ENCODE peak calls at places on chromosome 1, in seven cellular contexts. U is psoas muscle, L is GM20000, N is T-helper 9 cell, D is cardiac muscle cell, X is NCI-H345, T is left cardiac atrium. C is an unnamed sample.
A peak's percentile ranks its signal among the peaks of the same experiment; 100 is the strongest.

GRCh38 chr1:156945881-156946661 is 25.6 kb downstream of the LRRC71 start:
- DNase-seq in U (peak; percentile 42), L (no peak), N (no peak), D (no peak), X (peak; percentile 59), T (no peak), C (no peak)

GRCh38 chr1:58709540-58709939 is 9.7 kb upstream of the MYSM1 start:
- DNase-seq in U (no peak), L (no peak), N (no peak), D (no peak), X (no peak), T (no peak), C (no peak)

GRCh38 chr1:198056255-198056654 is 100.5 kb upstream of the NEK7 start:
- DNase-seq in U (no peak), L (no peak), N (no peak), D (peak; percentile 2), X (no peak), T (no peak), C (no peak)

GRCh38 chr1:200257235-200257634 is 152.6 kb downstream of the ZNF281 start:
- DNase-seq in U (no peak), L (no peak), N (no peak), D (no peak), X (no peak), T (no peak), C (no peak)

GRCh38 chr1:33257759-33258712 is 1.7 kb downstream of the ZNF362 start:
- DNase-seq in U (no peak), L (no peak), N (no peak), D (no peak), X (no peak), T (no peak), C (no peak)

GRCh38 chr1:91980663-91981062 is 31.5 kb downstream of the BRDT start:
- DNase-seq in U (no peak), L (no peak), N (no peak), D (no peak), X (no peak), T (no peak), C (no peak)

GRCh38 chr1:113929750-113930498 is 800 bp downstream of the HIPK1 start:
- DNase-seq in U (peak; percentile 79), L (peak; percentile 75), N (peak; percentile 68), D (peak; percentile 34), X (peak; percentile 32), T (peak; percentile 43), C (no peak)

GRCh38 chr1:182087304-182087703 is 25.8 kb upstream of the ZNF648 start:
- DNase-seq in U (no peak), L (no peak), N (no peak), D (no peak), X (no peak), T (no peak), C (no peak)

GRCh38 chr1:248873409-248873992 is 14.6 kb upstream of the ZNF692 start:
- DNase-seq in U (peak; percentile 96), L (peak; percentile 79), N (peak; percentile 88), D (peak; percentile 97), X (peak; percentile 94), T (peak; percentile 92), C (peak; percentile 27)

GRCh38 chr1:17502326-17502778 is 37.1 kb upstream of the ARHGEF10L start:
- DNase-seq in U (peak; percentile 95), L (peak; percentile 78), N (peak; percentile 19), D (peak; percentile 87), X (peak; percentile 75), T (peak; percentile 85), C (no peak)

GRCh38 chr1:180907313-180908055 is 5.2 kb upstream of the KIAA1614 start:
- DNase-seq in U (no peak), L (no peak), N (no peak), D (no peak), X (no peak), T (no peak), C (no peak)

GRCh38 chr1:118960026-118960561 is 28.0 kb downstream of the TBX15 start:
- DNase-seq in U (peak; percentile 69), L (no peak), N (no peak), D (no peak), X (no peak), T (no peak), C (no peak)

GRCh38 chr1:83011270-83011669 is 987.7 kb downstream of the TTLL7 start:
- DNase-seq in U (no peak), L (no peak), N (no peak), D (no peak), X (no peak), T (no peak), C (no peak)

GRCh38 chr1:165235777-165236285 is 120.7 kb downstream of the LMX1A start:
- DNase-seq in U (peak; percentile 50), L (peak; percentile 40), N (no peak), D (peak; percentile 4), X (peak; percentile 81), T (no peak), C (no peak)

GRCh38 chr1:26160527-26161407 is 1.9 kb downstream of the FAM110D start:
- DNase-seq in U (no peak), L (peak; percentile 22), N (no peak), D (no peak), X (no peak), T (peak; percentile 57), C (no peak)

GRCh38 chr1:3625151-3625907 is 514 bp downstream of the TPRG1L start:
- DNase-seq in U (no peak), L (no peak), N (no peak), D (peak; percentile 58), X (peak; percentile 30), T (peak; percentile 50), C (no peak)

GRCh38 chr1:23013657-23014056 is 2.0 kb downstream of the TEX46 start:
- DNase-seq in U (no peak), L (peak; percentile 18), N (no peak), D (no peak), X (peak; percentile 88), T (no peak), C (no peak)